ENCODE peak calls at places on chromosomes 12 and 14, in nine cellular contexts. T, X, B, M, J, K, Z, P and Y are unnamed samples.

GRCh38 chr12:130013771-130014484 is 110.1 kb upstream of the TMEM132D start:
- DNase-seq in M (no peak), X (peak), K (peak), J (no peak), T (peak), P (no peak), Z (peak), B (peak), Y (peak)

GRCh38 chr14:102206901-102207300 is 67.2 kb downstream of the WDR20 start:
- DNase-seq in Z (no peak), T (no peak), J (no peak), X (no peak), B (no peak), P (no peak), K (no peak), M (no peak), Y (no peak)

GRCh38 chr12:39660101-39660500 is 40.5 kb upstream of the ABCD2 start:
- DNase-seq in T (no peak), B (no peak), P (no peak), K (no peak), M (no peak), J (no peak), X (no peak), Z (no peak), Y (no peak)

GRCh38 chr14:73245401-73246325 is 8.4 kb downstream of the PAPLN start:
- DNase-seq in P (no peak), Z (peak), J (no peak), K (no peak), M (no peak), T (peak), B (peak), X (no peak), Y (peak)

GRCh38 chr12:69679119-69679518 is 20.0 kb downstream of the BEST3 start:
- DNase-seq in X (no peak), Z (no peak), T (no peak), B (peak), K (peak), J (no peak), M (no peak), P (no peak), Y (no peak)

GRCh38 chr14:23057757-23058653 is 685 bp upstream of the CDH24 start:
- DNase-seq in M (no peak), P (no peak), K (peak), J (peak), X (peak), Z (peak), B (peak), T (peak), Y (peak)

GRCh38 chr12:32005496-32006125 is 46.4 kb downstream of the RESF1 start:
- DNase-seq in X (no peak), M (no peak), K (no peak), J (no peak), Z (no peak), T (no peak), B (peak), P (no peak), Y (peak)

GRCh38 chr12:56929780-56930179 is 4.4 kb downstream of the SDR9C7 start:
- DNase-seq in T (no peak), Z (no peak), J (no peak), P (no peak), B (no peak), M (no peak), K (no peak), X (no peak), Y (no peak)

GRCh38 chr14:23366163-23366921 is 1.4 kb upstream of the EFS start:
- DNase-seq in M (peak), K (no peak), P (no peak), T (peak), B (peak), Z (no peak), X (no peak), J (no peak), Y (peak)

GRCh38 chr14:51430600-51430999 is 190.6 kb downstream of the TMX1 start:
- DNase-seq in P (no peak), B (peak), M (no peak), Z (no peak), X (no peak), T (no peak), K (no peak), J (no peak), Y (peak)

GRCh38 chr14:105918496-105919262 is 392.3 kb downstream of the TMEM121 start:
- DNase-seq in T (no peak), P (no peak), Z (no peak), M (no peak), X (no peak), B (no peak), K (no peak), J (no peak), Y (no peak)

GRCh38 chr12:49092086-49092815 is 2.4 kb downstream of the DHH start:
- DNase-seq in P (no peak), M (no peak), T (peak), B (peak), Z (peak), J (no peak), K (no peak), X (no peak), Y (peak)

GRCh38 chr14:100651999-100652508 is 64.8 kb upstream of the BEGAIN start:
- DNase-seq in B (no peak), P (no peak), X (no peak), Z (no peak), T (no peak), J (no peak), K (no peak), M (no peak), Y (no peak)

GRCh38 chr14:64971890-64972785 is at the start of gene RAB15:
- DNase-seq in J (no peak), T (peak), M (no peak), B (peak), P (peak), Z (peak), K (no peak), X (no peak), Y (peak)

GRCh38 chr12:18072723-18073122 is 17.3 kb downstream of the RERGL start:
- DNase-seq in B (no peak), J (no peak), M (no peak), X (no peak), P (no peak), Z (no peak), T (no peak), K (no peak), Y (no peak)